ENCODE peak calls at places on chromosomes 7 and 10, in five cellular contexts. A is left ventricle myocardium inferior, Y is choroid plexus epithelial cell, D is fibroblast of villous mesenchyme, V is fibroblast of lung. I is an unnamed sample.

GRCh38 chr10:88499569-88500470 is 83.3 kb downstream of the RNLS start:
- DNase-seq in A (no peak), Y (peak), V (peak), D (peak), I (no peak)

GRCh38 chr10:7258948-7259523 is 151.8 kb downstream of the SFMBT2 start:
- DNase-seq in Y (no peak), V (no peak), D (no peak), A (no peak), I (no peak)

GRCh38 chr10:63711866-63712716 is 190.9 kb downstream of the REEP3 start:
- DNase-seq in Y (peak), A (peak), D (peak), V (peak), I (no peak)

GRCh38 chr10:123530166-123530870 is 135.8 kb upstream of the GPR26 start:
- DNase-seq in Y (no peak), A (no peak), D (no peak), V (no peak), I (peak)

GRCh38 chr7:114026486-114027089 is 107.8 kb upstream of the PPP1R3A start:
- DNase-seq in Y (peak), A (no peak), V (peak), D (peak), I (no peak)

GRCh38 chr7:1192171-1192676 is 32.2 kb upstream of the ZFAND2A start:
- DNase-seq in D (peak), Y (peak), A (no peak), V (peak), I (no peak)

GRCh38 chr7:74292757-74293576 is 3.8 kb downstream of the CLIP2 start:
- DNase-seq in D (no peak), Y (no peak), A (no peak), V (no peak), I (no peak)

GRCh38 chr10:105063796-105064195 is 422.7 kb downstream of the SORCS3 start:
- DNase-seq in A (peak), V (peak), Y (peak), D (peak), I (no peak)

GRCh38 chr10:5614081-5614721 is 52.2 kb downstream of the ASB13 start:
- DNase-seq in Y (no peak), V (peak), A (no peak), D (peak), I (no peak)

GRCh38 chr7:96328016-96328415 is 6.1 kb upstream of the SLC25A13 start:
- DNase-seq in V (no peak), A (no peak), D (no peak), Y (no peak), I (no peak)

GRCh38 chr10:98363188-98363587 is 51.8 kb downstream of the PYROXD2 start:
- DNase-seq in Y (no peak), D (no peak), V (no peak), A (no peak), I (no peak)

GRCh38 chr10:31368724-31369123 is 49.7 kb downstream of the ZEB1 start:
- DNase-seq in Y (peak), D (peak), A (no peak), V (peak), I (no peak)

GRCh38 chr10:128178319-128178937 is 52.2 kb upstream of the MKI67 start:
- DNase-seq in V (peak), D (peak), Y (peak), A (no peak), I (no peak)

GRCh38 chr7:114711244-114711643 is 210.7 kb upstream of the MDFIC start:
- DNase-seq in V (no peak), A (no peak), Y (peak), D (no peak), I (no peak)

GRCh38 chr7:37208528-37208927 is 240.1 kb downstream of the ELMO1 start:
- DNase-seq in A (peak), V (peak), Y (peak), D (peak), I (no peak)

GRCh38 chr7:141361965-141362364 is 189.2 kb upstream of the AGK start:
- DNase-seq in Y (no peak), A (no peak), V (no peak), D (no peak), I (no peak)

GRCh38 chr10:71244638-71245419 is 32.5 kb downstream of the UNC5B start:
- DNase-seq in Y (peak), A (peak), V (peak), D (peak), I (no peak)

GRCh38 chr7:121669144-121669543 is 203.8 kb upstream of the PTPRZ1 start:
- DNase-seq in D (no peak), A (no peak), V (no peak), Y (no peak), I (no peak)

GRCh38 chr7:24622646-24623182 is 49.5 kb downstream of the PALS2 start:
- DNase-seq in D (no peak), Y (no peak), A (no peak), V (no peak), I (no peak)

GRCh38 chr10:133212853-133213494 is 17.0 kb upstream of the UTF1 start:
- DNase-seq in A (no peak), V (no peak), D (no peak), Y (no peak), I (no peak)

GRCh38 chr10:131900350-131901152 is at the start of gene PPP2R2D:
- DNase-seq in A (peak), Y (peak), D (peak), V (peak), I (peak)

GRCh38 chr10:131898713-131899112 is 2.1 kb upstream of the PPP2R2D start:
- DNase-seq in A (no peak), D (no peak), Y (no peak), V (no peak), I (no peak)

GRCh38 chr10:131901181-131901829 is 497 bp downstream of the PPP2R2D start:
- DNase-seq in A (peak), D (peak), Y (peak), V (peak), I (no peak)

GRCh38 chr10:131899116-131899690 is 1.6 kb upstream of the PPP2R2D start:
- DNase-seq in V (no peak), A (no peak), D (no peak), Y (no peak), I (no peak)

GRCh38 chr10:131899695-131900349 is 986 bp upstream of the PPP2R2D start:
- DNase-seq in Y (no peak), A (no peak), V (no peak), D (no peak), I (no peak)
- TF ChIP-seq CTCF in Y (no peak), A (peak), V (no peak), D (no peak), I (peak)

GRCh38 chr10:22854935-22855421 is 72.9 kb upstream of the ARMC3 start:
- DNase-seq in Y (peak), D (peak), V (peak), A (no peak), I (no peak)
- TF ChIP-seq CTCF in Y (peak), D (peak), V (peak), A (peak), I (no peak)

GRCh38 chr10:77837248-77837924 is 89.2 kb downstream of the DLG5 start:
- DNase-seq in Y (peak), D (peak), A (no peak), V (peak), I (no peak)
- TF ChIP-seq CTCF in Y (peak), D (no peak), A (no peak), V (no peak), I (peak)

GRCh38 chr10:13268310-13268709 is 31.6 kb downstream of the PHYH start:
- DNase-seq in D (peak), A (no peak), Y (no peak), V (no peak), I (no peak)

GRCh38 chr10:13270877-13271551 is 28.9 kb downstream of the PHYH start:
- DNase-seq in A (no peak), Y (peak), V (peak), D (peak), I (no peak)

GRCh38 chr10:13268841-13269240 is 31.0 kb downstream of the PHYH start:
- DNase-seq in Y (no peak), V (no peak), D (peak), A (no peak), I (no peak)

GRCh38 chr10:13272164-13272571 is 27.7 kb downstream of the PHYH start:
- DNase-seq in D (peak), A (peak), V (peak), Y (peak), I (no peak)

DNA sequence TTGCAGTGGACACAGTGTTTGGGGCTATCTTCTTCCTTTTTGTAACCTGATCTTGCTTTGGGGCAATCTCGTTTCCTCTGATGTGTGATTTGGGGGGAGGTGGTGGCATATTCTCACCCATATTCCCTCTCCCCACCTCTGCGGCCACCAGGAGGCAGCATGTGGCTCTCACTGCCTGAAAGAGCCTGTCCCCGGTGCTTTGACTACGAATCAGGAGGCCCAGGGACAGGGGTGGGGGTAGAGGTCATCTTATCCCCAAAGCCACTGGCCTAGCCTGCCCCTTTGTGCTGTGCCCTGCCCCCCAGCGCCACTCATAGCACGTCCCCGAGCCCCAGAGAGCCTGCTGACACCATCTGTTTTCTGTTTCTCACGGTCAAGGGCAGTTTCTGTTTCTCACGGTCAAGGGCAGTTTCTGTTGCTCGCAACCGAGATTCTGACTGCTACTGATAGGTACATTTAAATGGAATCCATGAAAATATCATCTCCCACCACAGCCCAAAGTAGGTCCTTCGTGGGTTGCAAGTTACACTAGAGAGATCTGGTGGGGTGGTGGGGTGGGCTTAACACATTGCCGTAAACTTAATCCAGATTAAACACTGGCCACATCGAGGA is 28.2 kb downstream of the PHYH start:
- DNase-seq in D (peak), A (peak), V (peak), Y (peak), I (no peak)
- TF ChIP-seq CTCF in D (peak), A (peak), V (peak), Y (peak), I (peak)

I was measured in type B pancreatic cell.